ENCODE peak calls at places on chromosomes 3 and 15, in six cellular contexts. L is mesenchymal stem cell, W is H9, T is H1, O is neuronal stem cell, V is mesendoderm. J is an unnamed sample.
A peak's percentile ranks its signal among the peaks of the same experiment; 100 is the strongest.

GRCh38 chr3:123778525-123778924 is 105.6 kb downstream of the MYLK start:
- DNase-seq in L (no peak), W (no peak), T (no peak), O (no peak), V (no peak), J (no peak)

GRCh38 chr3:9676780-9677179 is 26.9 kb upstream of the CPNE9 start:
- DNase-seq in L (peak; percentile 16), W (no peak), T (no peak), O (no peak), V (peak; percentile 16), J (peak; percentile 26)

GRCh38 chr3:121295453-121295852 is 250.3 kb downstream of the POLQ start:
- DNase-seq in L (no peak), W (no peak), T (no peak), O (no peak), V (no peak), J (no peak)

GRCh38 chr15:60720493-60721231 is 241.7 kb upstream of the ICE2 start:
- DNase-seq in L (peak; percentile 41), W (no peak), T (no peak), O (no peak), V (no peak), J (no peak)

GRCh38 chr3:172653004-172653403 is 57.9 kb downstream of the NCEH1 start:
- DNase-seq in L (no peak), W (no peak), T (no peak), O (peak; percentile 46), V (no peak), J (no peak)

GRCh38 chr3:190517696-190518095 is 3.8 kb downstream of the IL1RAP start:
- DNase-seq in L (peak; percentile 72), W (no peak), T (no peak), O (no peak), V (no peak), J (peak; percentile 73)

GRCh38 chr3:118842147-118842863 is 192.3 kb downstream of the IGSF11 start:
- DNase-seq in L (peak; percentile 22), W (no peak), T (no peak), O (peak; percentile 2), V (peak; percentile 59), J (no peak)

GRCh38 chr15:74168673-74169274 is 4.7 kb upstream of the ISLR start:
- DNase-seq in L (no peak), W (peak; percentile 19), T (no peak), O (no peak), V (no peak), J (no peak)

GRCh38 chr15:101689901-101690300 is 34.4 kb downstream of the TARS3 start:
- DNase-seq in L (peak; percentile 70), W (no peak), T (no peak), O (no peak), V (peak; percentile 71), J (peak; percentile 68)

GRCh38 chr15:92082217-92082843 is 228.8 kb downstream of the SLCO3A1 start:
- DNase-seq in L (peak; percentile 46), W (peak; percentile 74), T (peak; percentile 62), O (peak; percentile 69), V (peak; percentile 81), J (peak; percentile 73)

GRCh38 chr3:117282506-117282905 is 572.9 kb downstream of the TUSC7 start:
- DNase-seq in L (no peak), W (no peak), T (no peak), O (no peak), V (no peak), J (no peak)

DNA sequence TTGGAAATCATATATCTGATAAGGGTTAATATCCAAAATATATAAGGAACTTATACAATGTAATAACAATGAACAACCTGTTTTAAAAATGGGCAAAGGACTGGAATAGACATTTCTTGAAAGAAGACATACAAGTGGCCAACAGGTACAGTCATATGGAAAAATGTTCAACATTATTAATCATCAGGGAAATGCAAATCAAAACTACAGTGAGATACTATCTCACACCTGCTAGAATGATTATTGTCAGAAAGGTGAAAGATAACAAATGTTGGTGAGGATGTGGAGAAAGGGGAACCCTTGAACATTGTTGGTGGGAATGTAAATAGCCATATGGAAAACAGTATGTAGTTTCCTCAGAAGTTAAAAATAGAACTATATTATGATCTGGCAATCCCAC is 20.4 kb downstream of the GOLM2 start:
- DNase-seq in L (no peak), W (no peak), T (no peak), O (no peak), V (no peak), J (no peak)
- H2BK15ac ChIP-seq in L (no peak overlapping the region), W (no peak overlapping the region), T (no peak overlapping the region), O (no peak overlapping the region), V (no peak overlapping the region), J (no peak overlapping the region)

GRCh38 chr3:64255941-64256340 is 30.7 kb upstream of the PRICKLE2 start:
- DNase-seq in L (no peak), W (no peak), T (no peak), O (no peak), V (no peak), J (no peak)

GRCh38 chr3:64251019-64251418 is 25.8 kb upstream of the PRICKLE2 start:
- DNase-seq in L (no peak), W (no peak), T (no peak), O (no peak), V (no peak), J (no peak)

GRCh38 chr3:64257096-64257755 is 32.0 kb upstream of the PRICKLE2 start:
- DNase-seq in L (no peak), W (no peak), T (no peak), O (no peak), V (no peak), J (no peak)

GRCh38 chr3:64253689-64254088 is 28.4 kb upstream of the PRICKLE2 start:
- DNase-seq in L (peak; percentile 45), W (no peak), T (no peak), O (no peak), V (no peak), J (no peak)

GRCh38 chr3:64254443-64254842 is 29.2 kb upstream of the PRICKLE2 start:
- DNase-seq in L (no peak), W (no peak), T (no peak), O (no peak), V (no peak), J (no peak)
- H2BK15ac ChIP-seq in L (no peak overlapping the region), W (no peak overlapping the region), T (no peak overlapping the region), O (no peak overlapping the region), V (no peak overlapping the region), J (no peak overlapping the region)

GRCh38 chr15:99453646-99454045 is 112.1 kb upstream of the MEF2A start:
- DNase-seq in L (no peak), W (no peak), T (no peak), O (no peak), V (no peak), J (no peak)

GRCh38 chr15:99455796-99456160 is 110.0 kb upstream of the MEF2A start:
- DNase-seq in L (no peak), W (no peak), T (no peak), O (no peak), V (no peak), J (no peak)

GRCh38 chr15:99454107-99454809 is 111.5 kb upstream of the MEF2A start:
- DNase-seq in L (no peak), W (no peak), T (no peak), O (no peak), V (no peak), J (no peak)

GRCh38 chr15:99452728-99453643 is 112.8 kb upstream of the MEF2A start:
- DNase-seq in L (peak; percentile 33), W (no peak), T (no peak), O (no peak), V (no peak), J (peak; percentile 18)

DNA sequence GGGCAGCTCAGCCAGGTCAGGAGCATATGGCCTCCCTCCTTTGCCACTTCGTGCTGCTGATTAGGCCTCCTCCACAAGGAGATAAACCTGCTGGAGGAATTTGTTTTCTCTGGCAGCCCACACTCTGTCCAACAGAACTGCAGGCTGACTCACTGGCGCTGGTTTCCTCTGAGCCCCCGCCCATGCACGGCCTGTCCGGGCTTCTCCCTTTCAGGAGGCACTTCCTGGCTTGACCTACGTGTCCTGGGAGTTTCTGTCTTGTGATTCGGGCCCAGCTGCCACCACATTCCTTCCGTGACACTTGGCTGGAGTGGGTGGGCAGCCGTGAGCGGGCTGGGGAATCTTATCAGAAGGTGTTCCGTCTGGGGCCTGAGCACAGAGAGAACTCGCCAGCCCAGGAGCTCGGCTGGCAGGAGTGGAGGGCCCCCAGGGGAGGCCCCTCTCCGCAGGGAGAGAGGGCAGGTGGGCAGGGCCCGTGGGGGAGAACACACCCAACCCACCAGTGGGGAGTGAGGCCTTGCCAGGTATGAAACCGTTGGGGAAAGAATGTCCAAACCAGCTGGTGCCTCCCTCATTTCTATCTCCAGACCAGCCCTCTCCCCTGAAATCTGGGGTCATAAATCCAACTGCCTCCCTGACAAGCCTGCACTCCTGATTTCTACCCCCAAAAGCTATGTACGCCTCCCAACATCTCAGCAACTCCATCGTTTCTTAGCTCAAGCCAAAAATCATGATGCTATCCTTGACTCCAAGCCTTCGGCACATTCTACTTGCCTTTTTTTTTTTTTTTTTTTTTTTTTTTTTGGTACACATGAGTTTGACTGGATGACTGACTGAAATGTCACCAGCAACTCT is 110.6 kb upstream of the MEF2A start:
- DNase-seq in L (peak; percentile 97), W (no peak), T (no peak), O (no peak), V (peak; percentile 25), J (peak; percentile 98)
- H2BK15ac ChIP-seq in L (peak overlapping the region; percentile 96), W (no peak overlapping the region), T (no peak overlapping the region), O (no peak overlapping the region), V (no peak overlapping the region), J (peak overlapping the region; percentile 95)

GRCh38 chr3:171257251-171258179 is 202.7 kb downstream of the TNIK start:
- DNase-seq in L (no peak), W (no peak), T (no peak), O (no peak), V (peak; percentile 32), J (peak; percentile 65)

GRCh38 chr3:171260899-171261298 is 199.3 kb downstream of the TNIK start:
- DNase-seq in L (no peak), W (no peak), T (no peak), O (no peak), V (no peak), J (no peak)

GRCh38 chr3:171256445-171257250 is 203.6 kb downstream of the TNIK start:
- DNase-seq in L (no peak), W (no peak), T (no peak), O (no peak), V (no peak), J (peak; percentile 9)

GRCh38 chr3:171260430-171260829 is 199.8 kb downstream of the TNIK start:
- DNase-seq in L (no peak), W (no peak), T (no peak), O (no peak), V (no peak), J (no peak)

DNA sequence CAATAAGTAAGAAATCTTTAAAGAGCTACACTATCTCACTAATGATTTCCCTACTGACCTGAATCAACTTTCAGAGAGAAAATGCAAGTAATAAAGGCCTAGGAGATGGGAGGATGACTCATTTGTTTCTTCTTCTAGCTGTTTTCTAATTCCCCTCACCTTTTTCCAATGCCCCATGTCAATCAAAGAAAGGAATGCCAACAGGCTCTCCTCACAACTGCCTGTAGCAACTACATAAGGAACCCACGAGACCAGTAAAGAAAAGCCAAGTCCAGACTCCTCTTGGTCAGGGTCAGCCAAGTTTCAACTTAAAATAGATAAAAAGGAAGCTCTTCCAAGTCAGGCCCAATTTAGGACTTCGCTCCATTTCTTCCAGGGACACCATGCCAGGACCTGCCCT is 201.9 kb downstream of the TNIK start:
- DNase-seq in L (no peak), W (no peak), T (no peak), O (no peak), V (peak; percentile 52), J (no peak)
- H2BK15ac ChIP-seq in L (no peak overlapping the region), W (no peak overlapping the region), T (no peak overlapping the region), O (no peak overlapping the region), V (no peak overlapping the region), J (no peak overlapping the region)

GRCh38 chr3:14528081-14528480 is 12.1 kb downstream of the GRIP2 start:
- DNase-seq in L (no peak), W (no peak), T (no peak), O (no peak), V (no peak), J (no peak)
- H2BK15ac ChIP-seq in L (no peak overlapping the region), W (no peak overlapping the region), T (no peak overlapping the region), O (no peak overlapping the region), V (no peak overlapping the region), J (no peak overlapping the region)

J was measured in IMR-90.